ENCODE peak calls at places on chromosomes 2 and 18, in seven cellular contexts. S, X, Q, K, W, U and R are unnamed samples.

GRCh38 chr2:85457877-85458316 is 39.4 kb downstream of the SH2D6 start:
- DNase-seq in U (no peak), K (no peak), X (peak), S (no peak), Q (no peak), W (no peak), R (no peak)

GRCh38 chr18:24930974-24931373 is 421.0 kb downstream of the ZNF521 start:
- DNase-seq in X (no peak), W (no peak), Q (no peak), U (no peak), S (no peak), K (no peak), R (no peak)

GRCh38 chr2:220106065-220106464 is 478.6 kb downstream of the SLC4A3 start:
- DNase-seq in U (no peak), Q (no peak), W (no peak), X (no peak), S (no peak), K (no peak), R (no peak)

GRCh38 chr2:54701029-54701428 is 22.4 kb upstream of the EML6 start:
- DNase-seq in S (no peak), Q (no peak), K (peak), W (no peak), X (no peak), U (no peak), R (peak)

GRCh38 chr2:42118759-42119569 is 50.2 kb upstream of the EML4 start:
- DNase-seq in W (no peak), S (no peak), X (no peak), U (no peak), Q (no peak), K (peak), R (peak)

GRCh38 chr18:64851796-64852195 is 702.9 kb upstream of the LINC00305 start:
- DNase-seq in U (no peak), K (no peak), X (no peak), S (no peak), Q (no peak), W (no peak), R (no peak)

GRCh38 chr2:189526241-189526640 is 54.3 kb downstream of the SLC40A1 start:
- DNase-seq in U (no peak), W (no peak), Q (no peak), K (no peak), S (no peak), X (no peak), R (no peak)

GRCh38 chr2:127588241-127588640 is 52.8 kb downstream of the MYO7B start:
- DNase-seq in Q (no peak), K (no peak), U (no peak), W (no peak), S (no peak), X (no peak), R (no peak)

GRCh38 chr2:23656597-23656973 is 270.3 kb downstream of the ATAD2B start:
- DNase-seq in W (no peak), Q (no peak), S (no peak), X (no peak), K (no peak), U (no peak), R (no peak)

GRCh38 chr2:24337958-24338357 is 22.4 kb downstream of the ITSN2 start:
- DNase-seq in W (no peak), K (peak), Q (no peak), X (no peak), U (no peak), S (no peak), R (no peak)

GRCh38 chr18:74748809-74749208 is 151.1 kb downstream of the ZNF407 start:
- DNase-seq in K (no peak), X (no peak), W (no peak), S (no peak), U (no peak), Q (no peak), R (no peak)

GRCh38 chr2:207048421-207048820 is 109.1 kb downstream of the CPO start:
- DNase-seq in S (no peak), K (peak), X (no peak), U (no peak), Q (peak), W (no peak), R (no peak)